ENCODE peak calls at places on chromosomes 6 and 20, in four cellular contexts. H is cardiac muscle cell; A is psoas muscle; S is activated CD8-positive, alpha-beta T cell treated with anti-CD3 and anti-CD28 coated beads for 36 hours. T is an unnamed sample.
A peak's percentile ranks its signal among the peaks of the same experiment; 100 is the strongest.

GRCh38 chr6:116948535-116949304 is 71.7 kb downstream of the RFX6 start:
- DNase-seq in H (no peak), A (no peak), S (no peak), T (no peak)

GRCh38 chr6:5622276-5623005 is 361.1 kb downstream of the FARS2 start:
- DNase-seq in H (no peak), A (no peak), S (no peak), T (no peak)

GRCh38 chr6:151962246-151962846 is 154.9 kb downstream of the ESR1 start:
- DNase-seq in H (no peak), A (no peak), S (peak; percentile 37), T (no peak)

GRCh38 chr6:119517428-119517827 is 167.9 kb upstream of the MAN1A1 start:
- DNase-seq in H (no peak), A (no peak), S (no peak), T (peak; percentile 11)

GRCh38 chr6:34601706-34602105 is 45.6 kb upstream of the SPDEF start:
- DNase-seq in H (no peak), A (peak; percentile 73), S (no peak), T (no peak)

GRCh38 chr6:168713839-168714238 is 272.9 kb downstream of the SMOC2 start:
- DNase-seq in H (no peak), A (no peak), S (no peak), T (no peak)

GRCh38 chr6:141866731-141867502 is 265.8 kb upstream of the GJE1 start:
- DNase-seq in H (no peak), A (no peak), S (no peak), T (no peak)

GRCh38 chr20:22411568-22412450 is 172.6 kb downstream of the FOXA2 start:
- DNase-seq in H (no peak), A (peak; percentile 56), S (no peak), T (no peak)

GRCh38 chr6:46940433-46941226 is 18.9 kb upstream of the ADGRF5 start:
- DNase-seq in H (no peak), A (no peak), S (no peak), T (no peak)

GRCh38 chr20:58993332-58994248 is 12.5 kb downstream of the NELFCD start:
- DNase-seq in H (no peak), A (peak; percentile 30), S (no peak), T (peak; percentile 46)

GRCh38 chr6:85460951-85461805 is 11.3 kb downstream of the NT5E start:
- DNase-seq in H (no peak), A (no peak), S (peak; percentile 82), T (peak; percentile 60)

GRCh38 chr6:30211899-30212298 is 1.3 kb downstream of the TRIM26 start:
- DNase-seq in H (no peak), A (no peak), S (no peak), T (no peak)

GRCh38 chr6:30212865-30213653 is at the start of gene TRIM26:
- DNase-seq in H (peak; percentile 98), A (peak; percentile 98), S (peak; percentile 98), T (peak; percentile 98)

GRCh38 chr6:30211306-30211705 is 1.9 kb downstream of the TRIM26 start:
- DNase-seq in H (no peak), A (no peak), S (no peak), T (no peak)

GRCh38 chr6:30213999-30214982 is 1.1 kb upstream of the TRIM26 start:
- DNase-seq in H (peak; percentile 83), A (peak; percentile 92), S (peak; percentile 85), T (peak; percentile 85)

GRCh38 chr6:30213654-30213998 is 420 bp upstream of the TRIM26 start:
- DNase-seq in H (no peak), A (no peak), S (no peak), T (no peak)
- TF ChIP-seq CTCF in H (no peak), A (no peak), S (no peak), T (no peak)

DNA sequence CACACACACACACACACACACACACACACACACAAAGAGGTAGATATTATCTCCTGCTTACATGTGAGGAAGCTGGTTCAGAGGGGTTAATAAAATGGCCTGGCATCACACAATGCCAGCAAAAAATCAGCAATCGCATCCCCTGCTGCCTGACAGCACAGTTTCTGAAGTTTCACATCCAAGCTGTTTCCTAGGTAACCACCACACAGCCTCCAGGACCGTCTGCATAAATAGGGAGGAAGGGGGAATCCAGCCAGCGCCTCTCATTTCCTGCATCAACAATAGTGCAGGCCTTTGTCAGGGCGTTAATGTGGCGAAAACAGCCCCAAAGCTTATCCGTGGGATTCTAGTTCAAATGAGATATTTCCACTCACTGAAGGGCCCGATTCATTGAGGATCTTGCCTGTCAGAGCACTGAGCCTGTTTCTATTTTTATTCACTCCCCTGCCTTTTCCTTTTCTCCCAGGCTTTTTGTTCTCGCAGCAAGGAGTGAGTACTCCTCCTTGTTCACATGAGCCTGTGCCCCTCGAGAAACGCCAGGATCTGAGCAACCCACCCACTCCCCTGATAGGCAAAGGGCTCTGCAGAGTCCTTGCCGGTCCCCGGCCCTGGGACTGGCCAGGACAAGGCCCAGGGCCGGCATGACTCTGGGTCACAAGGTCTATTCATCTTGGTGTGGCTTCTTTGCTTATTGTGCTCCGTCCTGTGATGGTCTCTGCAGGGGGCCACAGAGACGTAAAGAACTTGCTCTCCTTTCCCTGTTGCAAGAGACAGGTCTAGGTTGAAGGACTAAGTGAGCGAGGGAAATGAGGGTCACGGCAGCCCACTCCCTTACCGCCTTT is 32.7 kb downstream of the TUBB2B start:
- DNase-seq in H (peak; percentile 5), A (no peak), S (peak; percentile 31), T (peak; percentile 42)
- TF ChIP-seq CTCF in H (no peak), A (no peak), S (no peak), T (no peak)

DNA sequence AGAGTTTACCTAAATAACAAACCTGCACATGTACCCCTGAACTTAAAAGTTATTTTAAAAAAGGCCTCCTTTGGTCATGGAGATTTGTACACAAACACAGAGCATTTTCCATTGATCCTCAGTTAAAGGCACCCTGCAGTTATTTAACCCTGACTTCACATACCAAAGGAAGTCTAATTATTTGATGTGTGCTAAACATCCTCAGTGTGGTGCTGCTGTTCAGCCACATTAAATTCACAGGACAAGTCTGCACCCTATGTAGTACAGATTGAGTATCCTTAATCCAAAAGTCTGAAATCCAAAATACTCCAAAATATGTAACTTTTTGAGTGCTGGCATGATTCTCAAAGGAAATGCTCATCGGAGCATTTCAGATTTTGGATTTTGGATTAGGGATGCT is 21.4 kb downstream of the KCNQ5 start:
- DNase-seq in H (no peak), A (no peak), S (no peak), T (no peak)
- TF ChIP-seq CTCF in H (peak; percentile 24), A (no peak), S (no peak), T (peak; percentile 12)

GRCh38 chr20:54172856-54173652 is 732 bp downstream of the CYP24A1 start:
- DNase-seq in H (peak; percentile 36), A (no peak), S (peak; percentile 30), T (no peak)
- TF ChIP-seq CTCF in H (no peak), A (no peak), S (no peak), T (no peak)

DNA sequence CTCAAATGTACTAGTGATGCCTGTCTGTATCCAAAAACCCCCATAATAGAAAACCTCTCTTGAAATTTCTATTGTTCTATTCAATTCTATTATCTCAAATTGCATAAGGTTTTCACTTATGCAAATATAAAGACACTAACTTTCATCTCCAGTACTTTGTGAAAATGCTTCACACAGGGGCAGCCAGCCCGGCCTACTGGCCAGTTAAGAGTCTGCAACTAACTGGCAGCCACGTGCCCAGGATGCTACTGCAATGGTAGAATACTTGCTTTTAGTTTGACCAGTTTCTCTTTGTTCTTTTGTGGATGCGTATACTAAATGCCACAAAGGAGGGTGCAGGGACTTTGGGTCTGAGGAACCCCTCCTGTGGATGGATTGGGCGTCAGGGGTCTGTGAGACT is 557.9 kb upstream of the JAG1 start:
- DNase-seq in H (no peak), A (no peak), S (no peak), T (no peak)
- TF ChIP-seq CTCF in H (no peak), A (no peak), S (no peak), T (no peak)

DNA sequence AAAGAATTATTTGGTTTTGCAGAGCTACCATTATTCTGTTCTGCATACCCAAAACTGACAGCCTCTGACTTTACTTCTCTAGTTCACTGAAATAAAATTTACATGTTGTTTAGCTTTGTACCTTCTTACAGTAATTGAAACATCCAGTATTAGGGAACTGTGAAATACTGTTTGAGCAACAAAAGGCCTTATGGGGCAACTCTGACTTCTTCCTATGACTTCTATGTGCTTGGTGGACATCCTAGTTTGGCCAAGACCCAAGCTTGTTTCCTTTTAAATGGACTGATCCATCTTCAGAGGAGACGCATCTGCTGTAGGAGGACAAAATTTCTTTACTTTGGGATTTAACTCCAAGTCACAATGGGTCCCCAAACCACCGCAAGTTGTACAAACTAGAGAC is 44.7 kb downstream of the NR2E1 start:
- DNase-seq in H (no peak), A (no peak), S (no peak), T (no peak)
- TF ChIP-seq CTCF in H (no peak), A (no peak), S (no peak), T (no peak)